ENCODE peak calls at places on chromosomes 13 and 19, in eight cellular contexts. U, D, L, C, T, W, V and H are unnamed samples.

GRCh38 chr19:31258211-31259052 is 90.8 kb downstream of the TSHZ3 start:
- DNase-seq in U (no peak), D (no peak), L (no peak), C (no peak), T (no peak), W (no peak), V (peak; percentile 16), H (no peak)

GRCh38 chr19:47663911-47664771 is 49.1 kb upstream of the EHD2 start:
- DNase-seq in U (no peak), D (peak; percentile 36), L (no peak), C (no peak), T (peak; percentile 97), W (no peak), V (no peak), H (peak; percentile 61)

GRCh38 chr19:756232-756631 is 5.3 kb downstream of the MISP start:
- DNase-seq in U (peak; percentile 20), D (no peak), L (no peak), C (peak; percentile 59), T (no peak), W (no peak), V (peak; percentile 54), H (no peak)

GRCh38 chr13:89239361-89240127 is 1568.4 kb downstream of the SLITRK5 start:
- DNase-seq in U (no peak), D (no peak), L (no peak), C (no peak), T (no peak), W (no peak), V (no peak), H (no peak)

GRCh38 chr19:42596391-42597071 is 1.8 kb upstream of the CEACAM8 start:
- DNase-seq in U (peak; percentile 18), D (no peak), L (peak; percentile 7), C (peak; percentile 52), T (no peak), W (peak; percentile 7), V (peak; percentile 60), H (peak; percentile 73)

GRCh38 chr13:87498681-87499080 is 172.5 kb upstream of the SLITRK5 start:
- DNase-seq in U (no peak), D (no peak), L (no peak), C (no peak), T (no peak), W (no peak), V (peak; percentile 42), H (no peak)

GRCh38 chr19:34172661-34173144 is 399 bp downstream of the LSM14A start:
- DNase-seq in U (no peak), D (no peak), L (no peak), C (peak; percentile 41), T (no peak), W (peak; percentile 39), V (no peak), H (no peak)

GRCh38 chr19:18044825-18045304 is 36.9 kb downstream of the ARRDC2 start:
- DNase-seq in U (peak; percentile 89), D (peak; percentile 30), L (peak; percentile 81), C (no peak), T (no peak), W (no peak), V (peak; percentile 77), H (peak; percentile 73)

GRCh38 chr19:34402074-34402600 is 2.1 kb upstream of the PDCD2L start:
- DNase-seq in U (no peak), D (no peak), L (no peak), C (no peak), T (no peak), W (no peak), V (no peak), H (no peak)

GRCh38 chr13:113851826-113852535 is 11.9 kb downstream of the GAS6 start:
- DNase-seq in U (no peak), D (no peak), L (no peak), C (no peak), T (no peak), W (no peak), V (no peak), H (no peak)

GRCh38 chr13:113117956-113118327 is 4.7 kb upstream of the F10 start:
- DNase-seq in U (no peak), D (no peak), L (no peak), C (no peak), T (no peak), W (no peak), V (no peak), H (peak; percentile 22)

GRCh38 chr13:50796463-50796862 is 47.0 kb downstream of the DLEU7 start:
- DNase-seq in U (no peak), D (no peak), L (no peak), C (no peak), T (no peak), W (no peak), V (no peak), H (no peak)

GRCh38 chr13:49240017-49240416 is 7.7 kb upstream of the CDADC1 start:
- DNase-seq in U (no peak), D (no peak), L (peak; percentile 24), C (peak; percentile 65), T (no peak), W (no peak), V (peak; percentile 67), H (peak; percentile 62)